ENCODE peak calls at places on chromosomes 4 and X, in seven cellular contexts. C, B, J, W, V, A and R are unnamed samples.

GRCh38 chrX:2692221-2693122 is 1.4 kb downstream of the CD99 start:
- DNase-seq in C (peak; percentile 50), B (no peak), J (peak; percentile 40), W (peak; percentile 38), V (peak; percentile 31), A (no peak), R (peak; percentile 70)

GRCh38 chr4:89358935-89359364 is 51.4 kb upstream of the GPRIN3 start:
- DNase-seq in C (no peak), B (no peak), J (no peak), W (no peak), V (no peak), A (no peak), R (no peak)

GRCh38 chr4:122796801-122797404 is 29.7 kb upstream of the FGF2 start:
- DNase-seq in C (peak; percentile 95), B (no peak), J (no peak), W (no peak), V (no peak), A (no peak), R (peak; percentile 68)

GRCh38 chrX:427812-428725 is 41.4 kb upstream of the PPP2R3B start:
- DNase-seq in C (peak; percentile 86), B (no peak), J (peak; percentile 67), W (peak; percentile 39), V (peak; percentile 24), A (peak; percentile 12), R (peak; percentile 24)

GRCh38 chr4:152161676-152162330 is 374.1 kb downstream of the FBXW7 start:
- DNase-seq in C (no peak), B (no peak), J (no peak), W (no peak), V (peak; percentile 45), A (no peak), R (peak; percentile 80)

GRCh38 chr4:67581208-67581857 is 22.8 kb downstream of the STAP1 start:
- DNase-seq in C (no peak), B (no peak), J (no peak), W (no peak), V (no peak), A (no peak), R (no peak)

GRCh38 chr4:26568446-26568994 is 15.4 kb upstream of the TBC1D19 start:
- DNase-seq in C (no peak), B (peak; percentile 93), J (no peak), W (no peak), V (peak; percentile 93), A (no peak), R (peak; percentile 94)

GRCh38 chr4:136725286-136726081 is 806.8 kb downstream of the PCDH18 start:
- DNase-seq in C (no peak), B (no peak), J (no peak), W (no peak), V (no peak), A (no peak), R (no peak)

GRCh38 chrX:41723821-41724220 is at the start of gene GPR82:
- DNase-seq in C (no peak), B (no peak), J (no peak), W (peak; percentile 64), V (no peak), A (no peak), R (no peak)

GRCh38 chr4:8922481-8922880 is 50.8 kb upstream of the HMX1 start:
- DNase-seq in C (no peak), B (no peak), J (no peak), W (no peak), V (no peak), A (no peak), R (no peak)

GRCh38 chrX:56233100-56233499 is 944 bp downstream of the KLF8 start:
- DNase-seq in C (peak; percentile 25), B (no peak), J (peak; percentile 12), W (no peak), V (no peak), A (no peak), R (peak; percentile 46)

GRCh38 chr4:142532054-142532453 is 314.0 kb downstream of the INPP4B start:
- DNase-seq in C (peak; percentile 21), B (no peak), J (no peak), W (no peak), V (no peak), A (no peak), R (no peak)

GRCh38 chr4:41179086-41179374 is 35.3 kb downstream of the APBB2 start:
- DNase-seq in C (no peak), B (no peak), J (no peak), W (no peak), V (no peak), A (no peak), R (peak; percentile 28)

GRCh38 chr4:1713003-1713397 is 881 bp upstream of the SLBP start:
- DNase-seq in C (peak; percentile 82), B (no peak), J (no peak), W (peak; percentile 50), V (no peak), A (no peak), R (no peak)

GRCh38 chr4:1712216-1713002 is at the start of gene SLBP:
- DNase-seq in C (peak; percentile 94), B (peak; percentile 93), J (peak; percentile 97), W (peak; percentile 98), V (peak; percentile 92), A (peak; percentile 96), R (peak; percentile 95)

GRCh38 chr4:1708581-1708980 is 3.5 kb downstream of the SLBP start:
- DNase-seq in C (no peak), B (no peak), J (no peak), W (no peak), V (no peak), A (no peak), R (no peak)

GRCh38 chr4:1711906-1712215 is 258 bp downstream of the SLBP start:
- DNase-seq in C (no peak), B (no peak), J (no peak), W (peak; percentile 56), V (peak; percentile 4), A (no peak), R (peak; percentile 73)

DNA sequence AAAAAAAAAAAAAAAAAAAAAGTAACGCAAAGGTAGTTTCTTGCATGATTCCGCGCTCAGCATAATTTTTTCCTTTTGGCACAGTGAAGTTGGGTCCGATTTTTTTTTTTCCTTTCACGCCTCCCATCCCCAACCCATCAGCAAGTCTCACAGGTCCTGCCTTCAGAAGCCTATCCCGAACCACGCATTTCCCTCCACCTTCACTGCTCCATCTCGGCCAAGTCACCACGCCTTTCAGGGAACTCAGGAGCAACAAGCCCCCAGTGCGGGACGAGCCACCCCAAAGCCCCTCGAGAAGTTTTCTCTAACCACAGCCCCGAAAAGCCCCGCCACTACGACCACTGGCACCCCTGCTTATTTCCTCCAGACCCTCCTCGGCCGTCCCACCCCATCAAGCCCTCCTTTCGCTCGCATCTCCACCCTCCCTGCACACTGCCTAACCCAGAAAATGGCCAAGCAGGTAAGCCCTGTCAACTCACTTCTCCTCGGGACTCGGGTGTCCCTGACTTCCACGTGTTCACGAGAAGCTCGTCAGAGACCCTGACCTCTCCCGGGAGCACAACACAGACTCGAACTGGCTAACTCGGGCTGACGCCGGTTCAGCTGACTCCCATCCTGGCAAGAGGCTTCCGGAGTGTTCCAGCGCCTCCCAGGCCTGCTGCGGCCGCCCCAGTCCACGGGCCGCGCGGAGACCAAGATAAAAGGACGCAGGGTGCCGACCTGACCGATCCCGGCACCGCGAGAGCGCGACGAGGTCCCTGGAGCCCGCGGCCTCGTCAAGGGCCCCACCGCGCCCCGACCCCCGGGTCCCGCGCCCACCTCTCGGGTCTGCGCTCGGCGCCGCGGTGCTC is 839 bp downstream of the SLBP start:
- DNase-seq in C (peak; percentile 55), B (no peak), J (peak; percentile 71), W (peak; percentile 59), V (peak; percentile 5), A (peak; percentile 31), R (peak; percentile 83)
- TF ChIP-seq EZH2phosphoT487 in C (no peak), B (no peak), J (no peak), W (no peak), V (no peak), A (no peak), R (no peak)

GRCh38 chrX:32448945-32449344 is 762.4 kb downstream of the DMD start:
- DNase-seq in C (no peak), B (no peak), J (no peak), W (peak; percentile 44), V (no peak), A (peak; percentile 59), R (no peak)
- TF ChIP-seq EZH2phosphoT487 in C (no peak), B (no peak), J (no peak), W (no peak), V (no peak), A (no peak), R (no peak)

DNA sequence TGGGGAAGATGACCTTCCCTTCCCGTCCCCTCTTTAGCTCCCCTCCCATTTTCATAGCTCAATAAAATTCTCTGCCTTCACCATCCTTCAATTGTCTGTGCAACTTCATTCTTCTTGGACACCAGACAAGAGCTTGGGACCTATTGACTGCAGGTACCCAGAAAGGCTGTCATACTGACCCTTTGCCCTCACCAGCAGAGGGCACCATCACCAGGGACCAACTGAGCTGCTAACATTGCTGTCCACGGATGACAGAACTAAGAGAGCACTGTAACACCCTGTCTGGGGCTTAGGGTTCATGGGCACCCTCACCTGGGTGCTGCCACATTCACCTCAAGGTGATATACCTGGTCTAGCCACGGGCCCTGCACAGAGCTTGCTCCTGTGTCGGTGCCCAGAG is 141.3 kb upstream of the VCX3B start:
- DNase-seq in C (peak; percentile 24), B (no peak), J (no peak), W (no peak), V (peak; percentile 24), A (peak; percentile 7), R (no peak)
- TF ChIP-seq EZH2phosphoT487 in C (no peak), B (no peak), J (no peak), W (no peak), V (no peak), A (no peak), R (no peak)

GRCh38 chr4:168335621-168336020 is 17.1 kb upstream of the DDX60 start:
- DNase-seq in C (no peak), B (no peak), J (no peak), W (no peak), V (no peak), A (no peak), R (no peak)
- TF ChIP-seq EZH2phosphoT487 in C (no peak), B (no peak), J (no peak), W (no peak), V (no peak), A (no peak), R (no peak)

DNA sequence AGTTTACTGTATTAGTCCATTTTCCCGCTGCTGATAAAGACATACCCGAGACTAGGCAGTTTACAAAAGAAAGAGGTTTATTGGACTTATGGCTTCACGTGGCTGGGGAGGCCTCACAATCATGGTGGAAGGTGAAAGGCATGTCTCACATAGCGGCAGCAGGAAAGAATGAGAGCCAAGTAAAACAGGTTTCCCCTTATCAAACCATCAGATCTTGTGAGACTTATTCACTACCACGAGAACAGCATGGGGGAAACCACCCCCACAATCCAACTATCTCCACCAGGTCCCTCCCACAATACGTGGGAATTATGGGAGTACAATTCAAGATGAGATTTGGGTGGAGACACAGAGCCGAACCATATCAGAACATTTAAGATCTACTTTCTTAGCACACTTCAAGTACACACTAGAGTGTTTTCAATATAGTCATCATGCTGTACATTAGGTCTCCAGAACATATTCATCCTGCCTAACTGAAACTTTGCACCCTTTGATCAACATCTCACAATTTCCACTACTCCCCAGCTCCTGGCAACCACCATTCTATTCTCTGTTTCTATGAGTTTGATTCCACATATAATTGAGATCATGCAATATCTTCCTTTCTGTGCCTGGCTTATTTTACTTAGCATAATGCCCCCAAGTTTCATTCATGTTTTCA is 341.0 kb downstream of the ARHGAP24 start:
- DNase-seq in C (no peak), B (no peak), J (no peak), W (no peak), V (no peak), A (no peak), R (no peak)
- TF ChIP-seq EZH2phosphoT487 in C (no peak), B (no peak), J (no peak), W (no peak), V (no peak), A (no peak), R (no peak)

GRCh38 chr4:105613326-105613725 is 60.9 kb downstream of the ARHGEF38 start:
- DNase-seq in C (no peak), B (no peak), J (no peak), W (no peak), V (peak; percentile 86), A (no peak), R (no peak)
- TF ChIP-seq EZH2phosphoT487 in C (no peak), B (no peak), J (no peak), W (no peak), V (no peak), A (no peak), R (no peak)